ENCODE peak calls at places on chromosome 6, in six cellular contexts. K, D, J, W, I and C are unnamed samples.

GRCh38 chr6:45587229-45588060 is 209.7 kb upstream of the SUPT3H start:
- DNase-seq in K (no peak), I (no peak), W (no peak), J (no peak), D (no peak), C (no peak)

GRCh38 chr6:54717849-54718455 is 128.6 kb upstream of the FAM83B start:
- DNase-seq in I (no peak), J (no peak), K (peak), W (peak), D (peak), C (peak)

GRCh38 chr6:147530132-147531060 is 21.9 kb downstream of the SAMD5 start:
- DNase-seq in D (no peak), I (no peak), J (no peak), W (no peak), K (no peak), C (no peak)

GRCh38 chr6:5179917-5180316 is 80.8 kb downstream of the LYRM4 start:
- DNase-seq in I (no peak), D (no peak), W (no peak), K (no peak), J (no peak), C (no peak)

GRCh38 chr6:34664270-34664971 is 32.1 kb downstream of the ILRUN start:
- DNase-seq in W (peak), K (no peak), D (no peak), J (no peak), I (no peak), C (no peak)

GRCh38 chr6:14682821-14683220 is 563.0 kb upstream of the JARID2 start:
- DNase-seq in J (no peak), W (no peak), K (no peak), I (no peak), D (no peak), C (no peak)

GRCh38 chr6:31677955-31678354 is 2.9 kb downstream of the LY6G5C start:
- DNase-seq in K (no peak), J (no peak), D (no peak), W (no peak), I (no peak), C (no peak)

GRCh38 chr6:75283907-75284284 is 696 bp downstream of the TMEM30A start:
- DNase-seq in W (no peak), K (no peak), J (no peak), D (no peak), I (no peak), C (no peak)

GRCh38 chr6:2940010-2940850 is 31.1 kb downstream of the SERPINB6 start:
- DNase-seq in I (no peak), W (no peak), J (no peak), D (no peak), K (peak), C (no peak)

GRCh38 chr6:169805242-169805838 is 53.9 kb downstream of the ERMARD start:
- DNase-seq in I (no peak), D (no peak), J (no peak), K (no peak), W (no peak), C (no peak)

GRCh38 chr6:158290659-158291058 is 21.6 kb upstream of the TULP4 start:
- DNase-seq in J (no peak), W (no peak), K (peak), I (no peak), D (no peak), C (no peak)

GRCh38 chr6:148422085-148422484 is 79.4 kb downstream of the SASH1 start:
- DNase-seq in J (no peak), W (no peak), K (no peak), I (no peak), D (no peak), C (no peak)

GRCh38 chr6:73395875-73396274 is 1.2 kb downstream of the DDX43 start:
- DNase-seq in J (no peak), I (no peak), W (no peak), K (no peak), D (no peak), C (no peak)

GRCh38 chr6:78910611-78911134 is 43.3 kb downstream of the IRAK1BP1 start:
- DNase-seq in J (no peak), I (peak), W (no peak), D (peak), K (no peak), C (no peak)

GRCh38 chr6:105432797-105433196 is 29.9 kb upstream of the PREP start:
- DNase-seq in K (no peak), D (no peak), J (peak), W (no peak), I (no peak), C (no peak)

GRCh38 chr6:43762410-43762768 is 7.6 kb upstream of the VEGFA start:
- DNase-seq in J (no peak), K (no peak), D (no peak), I (no peak), W (no peak), C (no peak)

GRCh38 chr6:5127106-5127687 is 42.1 kb downstream of the PPP1R3G start:
- DNase-seq in J (no peak), W (no peak), K (no peak), D (no peak), I (no peak), C (no peak)

GRCh38 chr6:11331136-11331535 is 98.7 kb upstream of the NEDD9 start:
- DNase-seq in J (no peak), I (no peak), W (no peak), D (no peak), K (no peak), C (no peak)

GRCh38 chr6:18269253-18269652 is 4.9 kb upstream of the DEK start:
- DNase-seq in I (no peak), W (peak), J (no peak), K (no peak), D (no peak), C (no peak)

GRCh38 chr6:70998148-70998547 is 41.3 kb upstream of the B3GAT2 start:
- DNase-seq in D (no peak), W (no peak), K (no peak), J (no peak), I (no peak), C (peak)

GRCh38 chr6:75207211-75207984 is 1.5 kb upstream of the COL12A1 start:
- DNase-seq in J (no peak), D (peak), W (no peak), K (no peak), I (no peak), C (no peak)

GRCh38 chr6:139370047-139370706 is 4.3 kb downstream of the CITED2 start:
- DNase-seq in W (peak), J (no peak), D (peak), K (no peak), I (no peak), C (no peak)

GRCh38 chr6:88380083-88380482 is 213.9 kb upstream of the CNR1 start:
- DNase-seq in W (no peak), I (peak), J (no peak), D (no peak), K (no peak), C (peak)

GRCh38 chr6:143064996-143065683 is 4.5 kb downstream of the AIG1 start:
- DNase-seq in I (no peak), J (no peak), D (no peak), W (no peak), K (no peak), C (no peak)

GRCh38 chr6:45703041-45703739 is 312.5 kb downstream of the CLIC5 start:
- DNase-seq in I (no peak), K (no peak), D (no peak), J (peak), W (no peak), C (no peak)

GRCh38 chr6:11144393-11144829 is 32.9 kb upstream of the ERVFRD-1 start:
- DNase-seq in W (no peak), K (peak), I (peak), J (peak), D (peak), C (peak)

GRCh38 chr6:27865952-27866369 is 46.2 kb downstream of the OR2B2 start:
- DNase-seq in J (no peak), K (no peak), I (no peak), D (no peak), W (no peak), C (no peak)

GRCh38 chr6:75386050-75386770 is 101.6 kb upstream of the TMEM30A start:
- DNase-seq in K (no peak), D (no peak), I (no peak), J (no peak), W (no peak), C (no peak)

GRCh38 chr6:54874349-54875048 is 27.9 kb downstream of the FAM83B start:
- DNase-seq in I (no peak), W (no peak), K (no peak), D (no peak), J (no peak), C (no peak)

GRCh38 chr6:144055121-144055931 is 40.0 kb downstream of the SF3B5 start:
- DNase-seq in I (no peak), J (no peak), W (no peak), K (peak), D (no peak), C (no peak)

GRCh38 chr6:30681696-30682180 is 4.7 kb downstream of the PPP1R18 start:
- DNase-seq in D (no peak), W (no peak), J (no peak), I (no peak), K (no peak), C (no peak)

GRCh38 chr6:129542705-129543104 is 167.3 kb downstream of the ARHGAP18 start:
- DNase-seq in D (no peak), I (no peak), J (no peak), W (no peak), K (no peak), C (no peak)

GRCh38 chr6:149895702-149896310 is 2.1 kb downstream of the RAET1E start:
- DNase-seq in K (peak), W (peak), D (no peak), I (peak), J (no peak), C (peak)

GRCh38 chr6:133991096-133991593 is 38.1 kb downstream of the TBPL1 start:
- DNase-seq in I (no peak), W (peak), J (peak), D (no peak), K (no peak), C (peak)

GRCh38 chr6:41222513-41222912 is 5.6 kb upstream of the TREML4 start:
- DNase-seq in J (no peak), K (no peak), D (no peak), W (no peak), I (no peak), C (no peak)